ENCODE peak calls at places on chromosome 9, in eight cellular contexts. One of them, this sample, is unnamed.

GRCh38 chr9:129570450-129571297 is 50.2 kb downstream of the C9orf50 start:
- DNase-seq in skeletal muscle cell: peak; percentile 86
- DNase-seq in stimulated activated CD4-positive, alpha-beta T cell treated with anti-CD3 and anti-CD28 coated beads, Interleukin-4, amount 100 ng/mL, for 48 hours: no peak
- DNase-seq in A673: peak; percentile 84
- DNase-seq in NCI-H345: no peak
- DNase-seq in AG20443: peak; percentile 79
- DNase-seq in AG08395: peak; percentile 84
- DNase-seq in NCI-H146: no peak
- DNase-seq in this sample: peak; percentile 77

GRCh38 chr9:135531096-135531495 is 9.9 kb downstream of the LCN1 start:
- DNase-seq in skeletal muscle cell: no peak
- DNase-seq in stimulated activated CD4-positive, alpha-beta T cell treated with anti-CD3 and anti-CD28 coated beads, Interleukin-4, amount 100 ng/mL, for 48 hours: no peak
- DNase-seq in A673: no peak
- DNase-seq in NCI-H345: no peak
- DNase-seq in AG20443: no peak
- DNase-seq in AG08395: no peak
- DNase-seq in NCI-H146: no peak
- DNase-seq in this sample: no peak

GRCh38 chr9:37958154-37958553 is 54.2 kb upstream of the SLC25A51 start:
- DNase-seq in skeletal muscle cell: no peak
- DNase-seq in stimulated activated CD4-positive, alpha-beta T cell treated with anti-CD3 and anti-CD28 coated beads, Interleukin-4, amount 100 ng/mL, for 48 hours: no peak
- DNase-seq in A673: no peak
- DNase-seq in NCI-H345: no peak
- DNase-seq in AG20443: no peak
- DNase-seq in AG08395: no peak
- DNase-seq in NCI-H146: no peak
- DNase-seq in this sample: no peak

GRCh38 chr9:82202808-82203207 is 214.2 kb downstream of the SPATA31D1 start:
- DNase-seq in skeletal muscle cell: peak; percentile 36
- DNase-seq in stimulated activated CD4-positive, alpha-beta T cell treated with anti-CD3 and anti-CD28 coated beads, Interleukin-4, amount 100 ng/mL, for 48 hours: no peak
- DNase-seq in A673: no peak
- DNase-seq in NCI-H345: no peak
- DNase-seq in AG20443: peak; percentile 14
- DNase-seq in AG08395: peak; percentile 13
- DNase-seq in NCI-H146: no peak
- DNase-seq in this sample: no peak

GRCh38 chr9:79977510-79978197 is 405.9 kb downstream of the TLE4 start:
- DNase-seq in skeletal muscle cell: peak; percentile 22
- DNase-seq in stimulated activated CD4-positive, alpha-beta T cell treated with anti-CD3 and anti-CD28 coated beads, Interleukin-4, amount 100 ng/mL, for 48 hours: no peak
- DNase-seq in A673: no peak
- DNase-seq in NCI-H345: no peak
- DNase-seq in AG20443: no peak
- DNase-seq in AG08395: no peak
- DNase-seq in NCI-H146: no peak
- DNase-seq in this sample: peak; percentile 7

GRCh38 chr9:98108540-98109031 is 10.4 kb downstream of the TRIM14 start:
- DNase-seq in skeletal muscle cell: no peak
- DNase-seq in stimulated activated CD4-positive, alpha-beta T cell treated with anti-CD3 and anti-CD28 coated beads, Interleukin-4, amount 100 ng/mL, for 48 hours: no peak
- DNase-seq in A673: no peak
- DNase-seq in NCI-H345: no peak
- DNase-seq in AG20443: no peak
- DNase-seq in AG08395: no peak
- DNase-seq in NCI-H146: no peak
- DNase-seq in this sample: no peak

GRCh38 chr9:6239048-6239461 is 23.4 kb downstream of the IL33 start:
- DNase-seq in skeletal muscle cell: no peak
- DNase-seq in stimulated activated CD4-positive, alpha-beta T cell treated with anti-CD3 and anti-CD28 coated beads, Interleukin-4, amount 100 ng/mL, for 48 hours: no peak
- DNase-seq in A673: no peak
- DNase-seq in NCI-H345: no peak
- DNase-seq in AG20443: no peak
- DNase-seq in AG08395: no peak
- DNase-seq in NCI-H146: no peak
- DNase-seq in this sample: no peak

GRCh38 chr9:136828474-136829140 is 13.7 kb upstream of the AJM1 start:
- DNase-seq in skeletal muscle cell: no peak
- DNase-seq in stimulated activated CD4-positive, alpha-beta T cell treated with anti-CD3 and anti-CD28 coated beads, Interleukin-4, amount 100 ng/mL, for 48 hours: no peak
- DNase-seq in A673: no peak
- DNase-seq in NCI-H345: no peak
- DNase-seq in AG20443: no peak
- DNase-seq in AG08395: no peak
- DNase-seq in NCI-H146: no peak
- DNase-seq in this sample: no peak

GRCh38 chr9:105656131-105656921 is 5.9 kb upstream of the TAL2 start:
- DNase-seq in skeletal muscle cell: no peak
- DNase-seq in stimulated activated CD4-positive, alpha-beta T cell treated with anti-CD3 and anti-CD28 coated beads, Interleukin-4, amount 100 ng/mL, for 48 hours: no peak
- DNase-seq in A673: peak; percentile 15
- DNase-seq in NCI-H345: peak; percentile 57
- DNase-seq in AG20443: peak; percentile 69
- DNase-seq in AG08395: peak; percentile 30
- DNase-seq in NCI-H146: peak; percentile 54
- DNase-seq in this sample: no peak

GRCh38 chr9:130260816-130261765 is 4.5 kb upstream of the HMCN2 start:
- DNase-seq in skeletal muscle cell: no peak
- DNase-seq in stimulated activated CD4-positive, alpha-beta T cell treated with anti-CD3 and anti-CD28 coated beads, Interleukin-4, amount 100 ng/mL, for 48 hours: no peak
- DNase-seq in A673: no peak
- DNase-seq in NCI-H345: no peak
- DNase-seq in AG20443: peak; percentile 37
- DNase-seq in AG08395: peak; percentile 46
- DNase-seq in NCI-H146: no peak
- DNase-seq in this sample: no peak

GRCh38 chr9:94780516-94780950 is 54.0 kb downstream of the AOPEP start:
- DNase-seq in skeletal muscle cell: no peak
- DNase-seq in stimulated activated CD4-positive, alpha-beta T cell treated with anti-CD3 and anti-CD28 coated beads, Interleukin-4, amount 100 ng/mL, for 48 hours: peak; percentile 15
- DNase-seq in A673: no peak
- DNase-seq in NCI-H345: no peak
- DNase-seq in AG20443: no peak
- DNase-seq in AG08395: no peak
- DNase-seq in NCI-H146: no peak
- DNase-seq in this sample: no peak

GRCh38 chr9:136847065-136847826 is 2.0 kb upstream of the PHPT1 start:
- DNase-seq in skeletal muscle cell: peak; percentile 64
- DNase-seq in stimulated activated CD4-positive, alpha-beta T cell treated with anti-CD3 and anti-CD28 coated beads, Interleukin-4, amount 100 ng/mL, for 48 hours: no peak
- DNase-seq in A673: peak; percentile 83
- DNase-seq in NCI-H345: peak; percentile 50
- DNase-seq in AG20443: peak; percentile 55
- DNase-seq in AG08395: peak; percentile 21
- DNase-seq in NCI-H146: peak; percentile 81
- DNase-seq in this sample: no peak

GRCh38 chr9:27726244-27727141 is 153.2 kb upstream of the C9orf72 start:
- DNase-seq in skeletal muscle cell: peak; percentile 28
- DNase-seq in stimulated activated CD4-positive, alpha-beta T cell treated with anti-CD3 and anti-CD28 coated beads, Interleukin-4, amount 100 ng/mL, for 48 hours: peak; percentile 39
- DNase-seq in A673: peak; percentile 88
- DNase-seq in NCI-H345: peak; percentile 75
- DNase-seq in AG20443: peak; percentile 60
- DNase-seq in AG08395: peak; percentile 15
- DNase-seq in NCI-H146: peak; percentile 72
- DNase-seq in this sample: peak; percentile 41

GRCh38 chr9:108535526-108535925 is 320.3 kb downstream of the ACTL7B start:
- DNase-seq in skeletal muscle cell: no peak
- DNase-seq in stimulated activated CD4-positive, alpha-beta T cell treated with anti-CD3 and anti-CD28 coated beads, Interleukin-4, amount 100 ng/mL, for 48 hours: no peak
- DNase-seq in A673: peak; percentile 25
- DNase-seq in NCI-H345: no peak
- DNase-seq in AG20443: no peak
- DNase-seq in AG08395: no peak
- DNase-seq in NCI-H146: no peak
- DNase-seq in this sample: no peak

GRCh38 chr9:125272697-125273096 is 11.1 kb downstream of the GAPVD1 start:
- DNase-seq in skeletal muscle cell: no peak
- DNase-seq in stimulated activated CD4-positive, alpha-beta T cell treated with anti-CD3 and anti-CD28 coated beads, Interleukin-4, amount 100 ng/mL, for 48 hours: no peak
- DNase-seq in A673: no peak
- DNase-seq in NCI-H345: no peak
- DNase-seq in AG20443: no peak
- DNase-seq in AG08395: no peak
- DNase-seq in NCI-H146: no peak
- DNase-seq in this sample: no peak

GRCh38 chr9:96554326-96554725 is 65.3 kb downstream of the CDC14B start:
- DNase-seq in skeletal muscle cell: no peak
- DNase-seq in stimulated activated CD4-positive, alpha-beta T cell treated with anti-CD3 and anti-CD28 coated beads, Interleukin-4, amount 100 ng/mL, for 48 hours: no peak
- DNase-seq in A673: no peak
- DNase-seq in NCI-H345: no peak
- DNase-seq in AG20443: no peak
- DNase-seq in AG08395: peak; percentile 20
- DNase-seq in NCI-H146: no peak
- DNase-seq in this sample: no peak

This sample was measured in stromal cell of bone marrow.